ENCODE peak calls at places on chromosomes 3 and 15, in seven cellular contexts. One of them, this sample, is unnamed.

GRCh38 chr3:153173758-153174516 is 11.9 kb downstream of the RAP2B start:
- DNase-seq in CD8-positive, alpha-beta T cell: no peak
- DNase-seq in uterus: no peak
- DNase-seq in mucosa of descending colon: no peak
- DNase-seq in psoas muscle: no peak
- DNase-seq in cardiac muscle cell: no peak
- DNase-seq in neural progenitor cell: no peak
- DNase-seq in this sample: no peak

GRCh38 chr15:29334544-29334943 is 64.9 kb upstream of the NSMCE3 start:
- DNase-seq in cardiac muscle cell: no peak
- DNase-seq in neural progenitor cell: no peak
- DNase-seq in psoas muscle: no peak
- DNase-seq in mucosa of descending colon: no peak
- DNase-seq in CD8-positive, alpha-beta T cell: no peak
- DNase-seq in uterus: no peak
- DNase-seq in this sample: no peak

GRCh38 chr3:72011495-72011894 is 226.5 kb upstream of the PROK2 start:
- DNase-seq in neural progenitor cell: no peak
- DNase-seq in CD8-positive, alpha-beta T cell: no peak
- DNase-seq in cardiac muscle cell: no peak
- DNase-seq in psoas muscle: no peak
- DNase-seq in uterus: no peak
- DNase-seq in mucosa of descending colon: no peak
- DNase-seq in this sample: no peak

GRCh38 chr3:31421280-31422048 is 111.3 kb upstream of the STT3B start:
- DNase-seq in mucosa of descending colon: no peak
- DNase-seq in cardiac muscle cell: no peak
- DNase-seq in neural progenitor cell: no peak
- DNase-seq in uterus: no peak
- DNase-seq in CD8-positive, alpha-beta T cell: no peak
- DNase-seq in psoas muscle: no peak
- DNase-seq in this sample: no peak

GRCh38 chr3:127162947-127163645 is 29.8 kb upstream of the PRR23E start:
- DNase-seq in CD8-positive, alpha-beta T cell: no peak
- DNase-seq in mucosa of descending colon: no peak
- DNase-seq in cardiac muscle cell: peak; percentile 88
- DNase-seq in neural progenitor cell: peak; percentile 90
- DNase-seq in uterus: no peak
- DNase-seq in psoas muscle: no peak
- DNase-seq in this sample: peak; percentile 48

GRCh38 chr15:70602281-70602680 is 161.1 kb downstream of the UACA start:
- DNase-seq in mucosa of descending colon: no peak
- DNase-seq in psoas muscle: no peak
- DNase-seq in uterus: no peak
- DNase-seq in neural progenitor cell: no peak
- DNase-seq in CD8-positive, alpha-beta T cell: no peak
- DNase-seq in cardiac muscle cell: no peak
- DNase-seq in this sample: no peak

GRCh38 chr3:131804565-131805133 is 230.2 kb downstream of the CPNE4 start:
- DNase-seq in neural progenitor cell: no peak
- DNase-seq in mucosa of descending colon: no peak
- DNase-seq in uterus: no peak
- DNase-seq in psoas muscle: no peak
- DNase-seq in CD8-positive, alpha-beta T cell: no peak
- DNase-seq in cardiac muscle cell: peak; percentile 37
- DNase-seq in this sample: no peak

GRCh38 chr15:73325191-73325980 is 43.4 kb downstream of the HCN4 start:
- DNase-seq in neural progenitor cell: no peak
- DNase-seq in uterus: no peak
- DNase-seq in cardiac muscle cell: no peak
- DNase-seq in CD8-positive, alpha-beta T cell: no peak
- DNase-seq in mucosa of descending colon: no peak
- DNase-seq in psoas muscle: no peak
- DNase-seq in this sample: peak; percentile 54

GRCh38 chr3:193890036-193890897 is 245.7 kb upstream of the HES1 start:
- DNase-seq in mucosa of descending colon: peak; percentile 66
- DNase-seq in uterus: no peak
- DNase-seq in psoas muscle: no peak
- DNase-seq in neural progenitor cell: no peak
- DNase-seq in CD8-positive, alpha-beta T cell: no peak
- DNase-seq in cardiac muscle cell: no peak
- DNase-seq in this sample: no peak

GRCh38 chr3:13620776-13621365 is 71.9 kb downstream of the FBLN2 start:
- DNase-seq in mucosa of descending colon: no peak
- DNase-seq in psoas muscle: no peak
- DNase-seq in uterus: no peak
- DNase-seq in neural progenitor cell: no peak
- DNase-seq in cardiac muscle cell: no peak
- DNase-seq in CD8-positive, alpha-beta T cell: no peak
- DNase-seq in this sample: no peak

GRCh38 chr3:56983427-56983826 is 77.0 kb upstream of the SPATA12 start:
- DNase-seq in neural progenitor cell: no peak
- DNase-seq in mucosa of descending colon: no peak
- DNase-seq in uterus: no peak
- DNase-seq in CD8-positive, alpha-beta T cell: no peak
- DNase-seq in cardiac muscle cell: no peak
- DNase-seq in psoas muscle: no peak
- DNase-seq in this sample: no peak

GRCh38 chr15:60614862-60615771 is 136.2 kb upstream of the ICE2 start:
- DNase-seq in psoas muscle: no peak
- DNase-seq in CD8-positive, alpha-beta T cell: no peak
- DNase-seq in uterus: no peak
- DNase-seq in mucosa of descending colon: no peak
- DNase-seq in neural progenitor cell: peak; percentile 59
- DNase-seq in cardiac muscle cell: no peak
- DNase-seq in this sample: no peak

GRCh38 chr3:129313983-129314756 is 35.5 kb downstream of the HMCES start:
- DNase-seq in CD8-positive, alpha-beta T cell: peak; percentile 52
- DNase-seq in mucosa of descending colon: no peak
- DNase-seq in psoas muscle: no peak
- DNase-seq in uterus: no peak
- DNase-seq in neural progenitor cell: peak; percentile 44
- DNase-seq in cardiac muscle cell: no peak
- DNase-seq in this sample: peak; percentile 63

GRCh38 chr3:102484384-102484783 is 49.6 kb downstream of the ZPLD1 start:
- DNase-seq in uterus: no peak
- DNase-seq in psoas muscle: no peak
- DNase-seq in CD8-positive, alpha-beta T cell: no peak
- DNase-seq in neural progenitor cell: no peak
- DNase-seq in cardiac muscle cell: no peak
- DNase-seq in mucosa of descending colon: no peak
- DNase-seq in this sample: no peak

GRCh38 chr15:73357999-73358665 is 10.6 kb downstream of the HCN4 start:
- DNase-seq in cardiac muscle cell: no peak
- DNase-seq in uterus: no peak
- DNase-seq in mucosa of descending colon: no peak
- DNase-seq in psoas muscle: no peak
- DNase-seq in CD8-positive, alpha-beta T cell: no peak
- DNase-seq in neural progenitor cell: no peak
- DNase-seq in this sample: no peak

GRCh38 chr3:197428961-197429360 is 126.8 kb downstream of the BDH1 start:
- DNase-seq in psoas muscle: no peak
- DNase-seq in CD8-positive, alpha-beta T cell: no peak
- DNase-seq in cardiac muscle cell: no peak
- DNase-seq in uterus: no peak
- DNase-seq in neural progenitor cell: no peak
- DNase-seq in mucosa of descending colon: no peak
- DNase-seq in this sample: no peak

GRCh38 chr15:53580371-53580770 is 179.1 kb downstream of the WDR72 start:
- DNase-seq in uterus: no peak
- DNase-seq in cardiac muscle cell: no peak
- DNase-seq in neural progenitor cell: no peak
- DNase-seq in CD8-positive, alpha-beta T cell: no peak
- DNase-seq in mucosa of descending colon: no peak
- DNase-seq in psoas muscle: no peak
- DNase-seq in this sample: no peak

GRCh38 chr3:73210759-73211158 is 149.3 kb downstream of the EBLN2 start:
- DNase-seq in uterus: no peak
- DNase-seq in mucosa of descending colon: no peak
- DNase-seq in cardiac muscle cell: no peak
- DNase-seq in neural progenitor cell: no peak
- DNase-seq in CD8-positive, alpha-beta T cell: no peak
- DNase-seq in psoas muscle: no peak
- DNase-seq in this sample: no peak

GRCh38 chr3:26624209-26624775 is 1.7 kb downstream of the LRRC3B start:
- DNase-seq in neural progenitor cell: peak; percentile 57
- DNase-seq in psoas muscle: no peak
- DNase-seq in uterus: no peak
- DNase-seq in mucosa of descending colon: no peak
- DNase-seq in cardiac muscle cell: no peak
- DNase-seq in CD8-positive, alpha-beta T cell: no peak
- DNase-seq in this sample: no peak

GRCh38 chr15:29432191-29433049 is 162.8 kb upstream of the NSMCE3 start:
- DNase-seq in CD8-positive, alpha-beta T cell: no peak
- DNase-seq in psoas muscle: no peak
- DNase-seq in neural progenitor cell: no peak
- DNase-seq in mucosa of descending colon: no peak
- DNase-seq in uterus: no peak
- DNase-seq in cardiac muscle cell: no peak
- DNase-seq in this sample: no peak

GRCh38 chr3:143628971-143629370 is 219.3 kb downstream of the SLC9A9 start:
- DNase-seq in cardiac muscle cell: no peak
- DNase-seq in psoas muscle: no peak
- DNase-seq in neural progenitor cell: no peak
- DNase-seq in mucosa of descending colon: no peak
- DNase-seq in uterus: no peak
- DNase-seq in CD8-positive, alpha-beta T cell: no peak
- DNase-seq in this sample: no peak

DNA sequence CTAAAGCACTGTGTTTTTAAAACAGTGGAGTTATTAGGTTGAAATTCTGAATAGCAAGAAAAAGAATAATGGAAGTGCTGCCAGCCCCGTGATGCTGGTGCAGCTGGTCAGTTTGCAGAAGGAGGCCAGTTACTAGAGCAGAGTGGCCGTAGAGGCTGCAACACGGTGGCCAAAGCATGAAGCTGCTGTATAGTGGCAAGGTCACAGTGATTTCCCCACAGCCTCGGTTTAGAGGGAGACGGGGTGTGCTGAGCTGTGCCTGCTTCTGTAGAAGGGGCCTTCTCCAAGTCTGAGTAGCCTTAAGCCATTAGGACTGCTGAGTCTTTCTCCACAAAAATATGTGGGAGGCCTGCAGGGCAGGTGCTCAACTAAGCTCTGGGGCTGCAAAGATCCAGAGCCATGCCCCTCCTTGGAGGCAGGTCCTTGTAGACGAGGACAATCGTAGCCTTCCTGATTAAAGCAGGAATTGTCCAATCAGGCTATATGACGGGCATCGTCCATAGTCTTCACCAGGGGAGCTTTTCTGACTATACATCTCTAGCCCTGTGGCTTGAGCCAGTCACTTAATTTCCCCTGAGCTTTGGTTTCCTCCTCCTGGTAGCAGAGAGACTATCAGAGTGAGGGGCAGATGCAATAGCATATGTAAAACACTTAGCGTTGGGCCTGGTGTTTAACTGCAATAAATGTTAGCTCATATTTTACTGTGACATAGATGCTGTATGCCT is 151.6 kb downstream of the PGPEP1L start:
- DNase-seq in uterus: no peak
- DNase-seq in psoas muscle: no peak
- DNase-seq in cardiac muscle cell: no peak
- DNase-seq in neural progenitor cell: peak; percentile 42
- DNase-seq in mucosa of descending colon: no peak
- DNase-seq in CD8-positive, alpha-beta T cell: no peak
- DNase-seq in this sample: no peak
- H3K4me1 ChIP-seq in uterus: peaks cover 21% of the 10 kb centered on the region
- H3K4me1 ChIP-seq in psoas muscle: peaks cover 19% of the 10 kb centered on the region
- H3K4me1 ChIP-seq in cardiac muscle cell: peaks cover 17% of the 10 kb centered on the region
- H3K4me1 ChIP-seq in neural progenitor cell: peaks cover 54% of the 10 kb centered on the region
- H3K4me1 ChIP-seq in mucosa of descending colon: peaks cover 14% of the 10 kb centered on the region
- H3K4me1 ChIP-seq in CD8-positive, alpha-beta T cell: peaks cover 46% of the 10 kb centered on the region
- H3K4me1 ChIP-seq in this sample: peaks cover 7% of the 10 kb centered on the region

DNA sequence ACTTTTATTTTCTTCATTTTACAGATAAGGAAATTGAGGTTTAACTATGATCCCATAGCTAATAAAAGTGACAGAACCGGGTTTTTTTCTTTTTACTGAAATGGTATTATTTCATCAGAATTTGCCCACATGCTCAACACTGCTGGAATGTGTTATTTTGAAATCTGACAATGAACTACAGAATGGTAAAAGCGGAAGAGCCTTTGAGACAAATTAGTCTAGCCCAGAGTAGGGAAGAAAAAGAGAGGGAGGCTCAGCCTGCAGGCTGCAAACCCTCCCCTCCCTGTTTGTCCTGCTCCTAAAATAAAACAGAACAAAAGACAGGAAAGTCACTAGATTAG is 100.3 kb upstream of the LIPC start:
- DNase-seq in mucosa of descending colon: no peak
- DNase-seq in uterus: no peak
- DNase-seq in psoas muscle: no peak
- DNase-seq in CD8-positive, alpha-beta T cell: no peak
- DNase-seq in neural progenitor cell: no peak
- DNase-seq in cardiac muscle cell: no peak
- DNase-seq in this sample: no peak
- H3K4me3 ChIP-seq in mucosa of descending colon: no peak overlapping the region
- H3K4me3 ChIP-seq in uterus: no peak overlapping the region
- H3K4me3 ChIP-seq in psoas muscle: peak overlapping the region; percentile 2
- H3K4me3 ChIP-seq in CD8-positive, alpha-beta T cell: no peak overlapping the region
- H3K4me3 ChIP-seq in neural progenitor cell: no peak overlapping the region
- H3K4me3 ChIP-seq in cardiac muscle cell: no peak overlapping the region
- H3K4me3 ChIP-seq in this sample: no peak overlapping the region

DNA sequence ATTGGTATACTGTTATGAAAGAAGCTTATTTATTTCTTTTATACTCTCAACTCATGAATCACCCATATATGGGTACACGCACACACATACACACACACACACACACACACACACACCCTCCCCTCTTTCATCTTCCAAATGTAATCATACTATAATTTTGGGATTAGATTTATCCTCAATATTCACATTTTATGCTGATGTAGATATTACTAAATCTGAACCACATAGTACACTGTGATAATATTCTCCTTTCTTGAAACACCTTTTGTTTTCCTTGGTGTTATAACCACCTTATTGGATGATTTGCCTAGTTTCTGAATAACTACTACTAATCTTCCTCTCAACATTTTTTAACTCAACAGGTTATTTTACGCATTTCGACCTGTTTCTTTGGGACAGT is 8.1 kb upstream of the GHSR start:
- DNase-seq in psoas muscle: no peak
- DNase-seq in neural progenitor cell: no peak
- DNase-seq in cardiac muscle cell: no peak
- DNase-seq in CD8-positive, alpha-beta T cell: no peak
- DNase-seq in mucosa of descending colon: no peak
- DNase-seq in uterus: no peak
- DNase-seq in this sample: no peak
- H3K4me1 ChIP-seq in psoas muscle: no peaks in the 10 kb centered on the region
- H3K4me1 ChIP-seq in neural progenitor cell: no peaks in the 10 kb centered on the region
- H3K4me1 ChIP-seq in cardiac muscle cell: no peaks in the 10 kb centered on the region
- H3K4me1 ChIP-seq in CD8-positive, alpha-beta T cell: no peaks in the 10 kb centered on the region
- H3K4me1 ChIP-seq in mucosa of descending colon: no peaks in the 10 kb centered on the region
- H3K4me1 ChIP-seq in uterus: no peaks in the 10 kb centered on the region
- H3K4me1 ChIP-seq in this sample: no peaks in the 10 kb centered on the region

DNA sequence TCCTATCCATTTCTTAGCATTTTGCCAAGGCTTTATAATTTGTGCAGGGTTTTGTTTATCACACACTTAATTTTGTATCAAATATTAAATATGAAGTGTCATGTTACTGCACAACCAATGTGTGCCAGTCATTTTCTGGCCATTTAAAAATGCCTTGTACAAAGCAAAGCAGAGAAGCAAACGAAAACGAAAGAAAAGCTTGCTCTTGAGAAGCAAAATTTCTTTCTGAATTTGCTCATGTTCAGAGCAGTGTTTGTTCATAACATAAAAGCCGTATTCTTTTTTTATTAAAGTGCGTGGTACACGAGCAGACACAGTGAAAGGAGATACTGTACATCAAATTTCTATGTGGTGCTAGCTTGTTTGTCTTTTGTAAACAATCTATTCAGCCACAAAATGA is 792.6 kb downstream of the NAALADL2 start:
- DNase-seq in mucosa of descending colon: no peak
- DNase-seq in uterus: no peak
- DNase-seq in psoas muscle: no peak
- DNase-seq in neural progenitor cell: no peak
- DNase-seq in CD8-positive, alpha-beta T cell: no peak
- DNase-seq in cardiac muscle cell: no peak
- DNase-seq in this sample: no peak
- H3K4me3 ChIP-seq in mucosa of descending colon: no peak overlapping the region
- H3K4me3 ChIP-seq in uterus: no peak overlapping the region
- H3K4me3 ChIP-seq in psoas muscle: no peak overlapping the region
- H3K4me3 ChIP-seq in neural progenitor cell: no peak overlapping the region
- H3K4me3 ChIP-seq in CD8-positive, alpha-beta T cell: no peak overlapping the region
- H3K4me3 ChIP-seq in cardiac muscle cell: no peak overlapping the region
- H3K4me3 ChIP-seq in this sample: peak overlapping the region; percentile 15